ENCODE peak calls at places on chromosomes 4 and X, in ten cellular contexts. One of them, this sample, is unnamed.

GRCh38 chrX:40418413-40419195 is 162.2 kb upstream of the ATP6AP2 start:
- DNase-seq in ureter: peak; percentile 52
- DNase-seq in HT1080: no peak
- DNase-seq in CD8-positive, alpha-beta memory T cell: no peak
- DNase-seq in NCI-H2081: no peak
- DNase-seq in Calu3: peak; percentile 5
- DNase-seq in NCI-H1436: no peak
- DNase-seq in fibroblast of lung: no peak
- DNase-seq in T-cell: no peak
- DNase-seq in stimulated activated CD4-positive, alpha-beta T cell treated with anti-CD3 and anti-CD28 coated beads, Interleukin-12 subunit alpha, Interleukin-12 subunit beta, amount 100 ng/mL, for 48 hours: no peak
- DNase-seq in this sample: peak; percentile 29

GRCh38 chr4:23923840-23924239 is 34.0 kb upstream of the PPARGC1A start:
- DNase-seq in HT1080: no peak
- DNase-seq in Calu3: peak; percentile 9
- DNase-seq in CD8-positive, alpha-beta memory T cell: no peak
- DNase-seq in NCI-H2081: no peak
- DNase-seq in stimulated activated CD4-positive, alpha-beta T cell treated with anti-CD3 and anti-CD28 coated beads, Interleukin-12 subunit alpha, Interleukin-12 subunit beta, amount 100 ng/mL, for 48 hours: no peak
- DNase-seq in fibroblast of lung: no peak
- DNase-seq in T-cell: no peak
- DNase-seq in ureter: no peak
- DNase-seq in NCI-H1436: no peak
- DNase-seq in this sample: no peak

GRCh38 chr4:4325321-4325720 is 35.3 kb downstream of the ZBTB49 start:
- DNase-seq in stimulated activated CD4-positive, alpha-beta T cell treated with anti-CD3 and anti-CD28 coated beads, Interleukin-12 subunit alpha, Interleukin-12 subunit beta, amount 100 ng/mL, for 48 hours: no peak
- DNase-seq in Calu3: no peak
- DNase-seq in fibroblast of lung: no peak
- DNase-seq in NCI-H2081: no peak
- DNase-seq in CD8-positive, alpha-beta memory T cell: no peak
- DNase-seq in ureter: no peak
- DNase-seq in HT1080: no peak
- DNase-seq in NCI-H1436: no peak
- DNase-seq in T-cell: no peak
- DNase-seq in this sample: no peak

GRCh38 chr4:8272472-8273428 is 3.2 kb downstream of the HTRA3 start:
- DNase-seq in ureter: no peak
- DNase-seq in NCI-H1436: no peak
- DNase-seq in T-cell: no peak
- DNase-seq in NCI-H2081: no peak
- DNase-seq in CD8-positive, alpha-beta memory T cell: no peak
- DNase-seq in stimulated activated CD4-positive, alpha-beta T cell treated with anti-CD3 and anti-CD28 coated beads, Interleukin-12 subunit alpha, Interleukin-12 subunit beta, amount 100 ng/mL, for 48 hours: no peak
- DNase-seq in fibroblast of lung: peak; percentile 34
- DNase-seq in Calu3: no peak
- DNase-seq in HT1080: no peak
- DNase-seq in this sample: no peak

GRCh38 chrX:74788545-74789086 is 136.6 kb downstream of the NEXMIF start:
- DNase-seq in NCI-H2081: no peak
- DNase-seq in HT1080: no peak
- DNase-seq in Calu3: no peak
- DNase-seq in stimulated activated CD4-positive, alpha-beta T cell treated with anti-CD3 and anti-CD28 coated beads, Interleukin-12 subunit alpha, Interleukin-12 subunit beta, amount 100 ng/mL, for 48 hours: no peak
- DNase-seq in CD8-positive, alpha-beta memory T cell: no peak
- DNase-seq in ureter: no peak
- DNase-seq in fibroblast of lung: no peak
- DNase-seq in T-cell: no peak
- DNase-seq in NCI-H1436: no peak
- DNase-seq in this sample: no peak

GRCh38 chr4:88001871-88002270 is 5.6 kb upstream of the PKD2 start:
- DNase-seq in stimulated activated CD4-positive, alpha-beta T cell treated with anti-CD3 and anti-CD28 coated beads, Interleukin-12 subunit alpha, Interleukin-12 subunit beta, amount 100 ng/mL, for 48 hours: no peak
- DNase-seq in CD8-positive, alpha-beta memory T cell: no peak
- DNase-seq in NCI-H2081: no peak
- DNase-seq in HT1080: no peak
- DNase-seq in ureter: no peak
- DNase-seq in fibroblast of lung: no peak
- DNase-seq in T-cell: no peak
- DNase-seq in NCI-H1436: no peak
- DNase-seq in Calu3: no peak
- DNase-seq in this sample: no peak

GRCh38 chr4:101693842-101694398 is 96.6 kb upstream of the BANK1 start:
- DNase-seq in NCI-H1436: no peak
- DNase-seq in Calu3: no peak
- DNase-seq in HT1080: no peak
- DNase-seq in CD8-positive, alpha-beta memory T cell: no peak
- DNase-seq in fibroblast of lung: no peak
- DNase-seq in ureter: no peak
- DNase-seq in stimulated activated CD4-positive, alpha-beta T cell treated with anti-CD3 and anti-CD28 coated beads, Interleukin-12 subunit alpha, Interleukin-12 subunit beta, amount 100 ng/mL, for 48 hours: no peak
- DNase-seq in T-cell: no peak
- DNase-seq in NCI-H2081: peak; percentile 29
- DNase-seq in this sample: no peak

GRCh38 chr4:87680271-87680670 is 30.2 kb downstream of the DMP1 start:
- DNase-seq in NCI-H1436: no peak
- DNase-seq in CD8-positive, alpha-beta memory T cell: no peak
- DNase-seq in ureter: no peak
- DNase-seq in Calu3: no peak
- DNase-seq in HT1080: no peak
- DNase-seq in stimulated activated CD4-positive, alpha-beta T cell treated with anti-CD3 and anti-CD28 coated beads, Interleukin-12 subunit alpha, Interleukin-12 subunit beta, amount 100 ng/mL, for 48 hours: no peak
- DNase-seq in T-cell: no peak
- DNase-seq in fibroblast of lung: no peak
- DNase-seq in NCI-H2081: no peak
- DNase-seq in this sample: no peak

GRCh38 chr4:83360018-83360417 is 25.4 kb upstream of the HPSE start:
- DNase-seq in ureter: no peak
- DNase-seq in Calu3: no peak
- DNase-seq in NCI-H1436: no peak
- DNase-seq in HT1080: no peak
- DNase-seq in T-cell: no peak
- DNase-seq in CD8-positive, alpha-beta memory T cell: no peak
- DNase-seq in stimulated activated CD4-positive, alpha-beta T cell treated with anti-CD3 and anti-CD28 coated beads, Interleukin-12 subunit alpha, Interleukin-12 subunit beta, amount 100 ng/mL, for 48 hours: no peak
- DNase-seq in NCI-H2081: no peak
- DNase-seq in fibroblast of lung: no peak
- DNase-seq in this sample: no peak

GRCh38 chr4:123889376-123889945 is 492.9 kb downstream of the SPRY1 start:
- DNase-seq in stimulated activated CD4-positive, alpha-beta T cell treated with anti-CD3 and anti-CD28 coated beads, Interleukin-12 subunit alpha, Interleukin-12 subunit beta, amount 100 ng/mL, for 48 hours: no peak
- DNase-seq in NCI-H1436: no peak
- DNase-seq in T-cell: no peak
- DNase-seq in CD8-positive, alpha-beta memory T cell: no peak
- DNase-seq in fibroblast of lung: peak; percentile 57
- DNase-seq in NCI-H2081: no peak
- DNase-seq in ureter: no peak
- DNase-seq in Calu3: no peak
- DNase-seq in HT1080: no peak
- DNase-seq in this sample: no peak

GRCh38 chr4:183140911-183141320 is 41.9 kb downstream of the WWC2 start:
- DNase-seq in Calu3: no peak
- DNase-seq in CD8-positive, alpha-beta memory T cell: no peak
- DNase-seq in ureter: no peak
- DNase-seq in T-cell: no peak
- DNase-seq in fibroblast of lung: no peak
- DNase-seq in stimulated activated CD4-positive, alpha-beta T cell treated with anti-CD3 and anti-CD28 coated beads, Interleukin-12 subunit alpha, Interleukin-12 subunit beta, amount 100 ng/mL, for 48 hours: no peak
- DNase-seq in HT1080: peak; percentile 87
- DNase-seq in NCI-H2081: no peak
- DNase-seq in NCI-H1436: no peak
- DNase-seq in this sample: no peak

GRCh38 chrX:114976321-114976720 is 41.1 kb downstream of the IL13RA2 start:
- DNase-seq in stimulated activated CD4-positive, alpha-beta T cell treated with anti-CD3 and anti-CD28 coated beads, Interleukin-12 subunit alpha, Interleukin-12 subunit beta, amount 100 ng/mL, for 48 hours: no peak
- DNase-seq in CD8-positive, alpha-beta memory T cell: no peak
- DNase-seq in HT1080: peak; percentile 55
- DNase-seq in Calu3: peak; percentile 9
- DNase-seq in ureter: no peak
- DNase-seq in T-cell: no peak
- DNase-seq in NCI-H2081: no peak
- DNase-seq in NCI-H1436: no peak
- DNase-seq in fibroblast of lung: peak; percentile 4
- DNase-seq in this sample: no peak

GRCh38 chr4:38670939-38671593 is 7.1 kb downstream of the KLF3 start:
- DNase-seq in CD8-positive, alpha-beta memory T cell: no peak
- DNase-seq in Calu3: no peak
- DNase-seq in ureter: no peak
- DNase-seq in fibroblast of lung: no peak
- DNase-seq in stimulated activated CD4-positive, alpha-beta T cell treated with anti-CD3 and anti-CD28 coated beads, Interleukin-12 subunit alpha, Interleukin-12 subunit beta, amount 100 ng/mL, for 48 hours: no peak
- DNase-seq in NCI-H1436: no peak
- DNase-seq in T-cell: no peak
- DNase-seq in NCI-H2081: no peak
- DNase-seq in HT1080: no peak
- DNase-seq in this sample: no peak

GRCh38 chr4:1967512-1968149 is 41.1 kb downstream of the NELFA start:
- DNase-seq in CD8-positive, alpha-beta memory T cell: peak; percentile 11
- DNase-seq in NCI-H1436: no peak
- DNase-seq in Calu3: no peak
- DNase-seq in ureter: no peak
- DNase-seq in NCI-H2081: no peak
- DNase-seq in HT1080: no peak
- DNase-seq in stimulated activated CD4-positive, alpha-beta T cell treated with anti-CD3 and anti-CD28 coated beads, Interleukin-12 subunit alpha, Interleukin-12 subunit beta, amount 100 ng/mL, for 48 hours: no peak
- DNase-seq in T-cell: no peak
- DNase-seq in fibroblast of lung: no peak
- DNase-seq in this sample: no peak

GRCh38 chr4:87527446-87528240 is 1.5 kb downstream of the SPARCL1 start:
- DNase-seq in CD8-positive, alpha-beta memory T cell: no peak
- DNase-seq in T-cell: no peak
- DNase-seq in Calu3: no peak
- DNase-seq in NCI-H1436: no peak
- DNase-seq in stimulated activated CD4-positive, alpha-beta T cell treated with anti-CD3 and anti-CD28 coated beads, Interleukin-12 subunit alpha, Interleukin-12 subunit beta, amount 100 ng/mL, for 48 hours: no peak
- DNase-seq in NCI-H2081: no peak
- DNase-seq in HT1080: no peak
- DNase-seq in ureter: no peak
- DNase-seq in fibroblast of lung: no peak
- DNase-seq in this sample: no peak

GRCh38 chr4:109410776-109411175 is 22.8 kb upstream of the SEC24B start:
- DNase-seq in NCI-H2081: no peak
- DNase-seq in stimulated activated CD4-positive, alpha-beta T cell treated with anti-CD3 and anti-CD28 coated beads, Interleukin-12 subunit alpha, Interleukin-12 subunit beta, amount 100 ng/mL, for 48 hours: no peak
- DNase-seq in T-cell: no peak
- DNase-seq in HT1080: peak; percentile 81
- DNase-seq in CD8-positive, alpha-beta memory T cell: no peak
- DNase-seq in fibroblast of lung: no peak
- DNase-seq in ureter: no peak
- DNase-seq in NCI-H1436: no peak
- DNase-seq in Calu3: peak; percentile 14
- DNase-seq in this sample: no peak

GRCh38 chrX:136250191-136251041 is 784 bp downstream of the MAP7D3 start:
- DNase-seq in NCI-H1436: no peak
- DNase-seq in Calu3: peak; percentile 4
- DNase-seq in NCI-H2081: no peak
- DNase-seq in fibroblast of lung: peak; percentile 32
- DNase-seq in T-cell: no peak
- DNase-seq in ureter: no peak
- DNase-seq in CD8-positive, alpha-beta memory T cell: peak; percentile 40
- DNase-seq in HT1080: peak; percentile 16
- DNase-seq in stimulated activated CD4-positive, alpha-beta T cell treated with anti-CD3 and anti-CD28 coated beads, Interleukin-12 subunit alpha, Interleukin-12 subunit beta, amount 100 ng/mL, for 48 hours: no peak
- DNase-seq in this sample: peak; percentile 10

GRCh38 chr4:54050214-54050904 is 14.0 kb downstream of the CHIC2 start:
- DNase-seq in T-cell: no peak
- DNase-seq in NCI-H2081: no peak
- DNase-seq in Calu3: no peak
- DNase-seq in stimulated activated CD4-positive, alpha-beta T cell treated with anti-CD3 and anti-CD28 coated beads, Interleukin-12 subunit alpha, Interleukin-12 subunit beta, amount 100 ng/mL, for 48 hours: no peak
- DNase-seq in HT1080: peak; percentile 61
- DNase-seq in fibroblast of lung: peak; percentile 42
- DNase-seq in CD8-positive, alpha-beta memory T cell: no peak
- DNase-seq in ureter: no peak
- DNase-seq in NCI-H1436: no peak
- DNase-seq in this sample: no peak

This sample was measured in naive thymus-derived CD4-positive, alpha-beta T cell.